ENCODE peak calls at places on chromosome 20, in five cellular contexts. H is heart left ventricle, S is A549, T is HCT116, F is stomach. D is an unnamed sample.
A peak's percentile ranks its signal among the peaks of the same experiment; 100 is the strongest.

GRCh38 chr20:54062812-54063280 is 7.5 kb downstream of the BCAS1 start:
- DNase-seq in F (no peak), T (peak; percentile 42), H (no peak), S (peak; percentile 62), D (no peak)

GRCh38 chr20:19070036-19070435 is 142.4 kb upstream of the SLC24A3 start:
- DNase-seq in H (no peak), F (no peak), S (no peak), T (no peak), D (no peak)

GRCh38 chr20:6993016-6993415 is 225.5 kb downstream of the BMP2 start:
- DNase-seq in H (no peak), S (no peak), T (no peak), F (no peak), D (no peak)

GRCh38 chr20:61453219-61453618 is 201.2 kb downstream of the CDH4 start:
- DNase-seq in H (no peak), F (no peak), S (no peak), T (no peak), D (no peak)

GRCh38 chr20:49594143-49594928 is 26.4 kb upstream of the PTGIS start:
- DNase-seq in H (peak; percentile 67), F (peak; percentile 77), S (no peak), T (no peak), D (peak; percentile 92)

GRCh38 chr20:44648068-44648467 is 3.4 kb downstream of the ADA start:
- DNase-seq in S (no peak), F (peak; percentile 82), H (no peak), T (no peak), D (no peak)

GRCh38 chr20:44805335-44805734 is 5.0 kb downstream of the RIMS4 start:
- DNase-seq in T (no peak), S (no peak), F (no peak), H (no peak), D (no peak)

GRCh38 chr20:22825546-22825945 is 209.6 kb upstream of the SSTR4 start:
- DNase-seq in T (no peak), H (no peak), F (no peak), S (no peak), D (no peak)

GRCh38 chr20:43446361-43446879 is 11.3 kb upstream of the SRSF6 start:
- DNase-seq in S (no peak), F (no peak), T (no peak), H (no peak), D (peak; percentile 76)

GRCh38 chr20:35216541-35216940 is 9.9 kb upstream of the MMP24 start:
- DNase-seq in F (no peak), S (no peak), H (no peak), T (no peak), D (no peak)

DNA sequence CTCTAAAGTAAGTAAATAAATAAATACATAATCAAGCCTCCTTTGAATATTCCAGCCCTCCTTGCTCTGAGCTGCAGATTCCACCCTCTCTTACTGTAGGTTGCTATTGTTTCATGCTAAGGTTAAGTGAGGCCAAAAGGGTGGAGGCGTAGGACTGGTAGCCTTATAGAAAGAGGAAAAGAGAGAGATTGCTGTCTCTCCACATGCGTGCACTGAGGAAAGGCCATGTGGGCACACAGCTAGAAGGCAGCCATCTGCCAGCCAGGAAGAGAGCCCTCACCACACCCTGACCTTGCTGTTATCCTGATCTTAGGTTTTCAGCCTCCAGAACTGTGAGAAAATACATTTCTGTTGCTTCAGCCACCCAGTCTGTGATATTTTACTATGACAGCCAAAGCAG is 87.4 kb upstream of the SHLD1 start:
- DNase-seq in T (no peak), S (no peak), F (no peak), H (no peak), D (no peak)
- TF ChIP-seq CTCF in T (no peak), S (no peak), F (no peak), H (no peak), D (no peak)

DNA sequence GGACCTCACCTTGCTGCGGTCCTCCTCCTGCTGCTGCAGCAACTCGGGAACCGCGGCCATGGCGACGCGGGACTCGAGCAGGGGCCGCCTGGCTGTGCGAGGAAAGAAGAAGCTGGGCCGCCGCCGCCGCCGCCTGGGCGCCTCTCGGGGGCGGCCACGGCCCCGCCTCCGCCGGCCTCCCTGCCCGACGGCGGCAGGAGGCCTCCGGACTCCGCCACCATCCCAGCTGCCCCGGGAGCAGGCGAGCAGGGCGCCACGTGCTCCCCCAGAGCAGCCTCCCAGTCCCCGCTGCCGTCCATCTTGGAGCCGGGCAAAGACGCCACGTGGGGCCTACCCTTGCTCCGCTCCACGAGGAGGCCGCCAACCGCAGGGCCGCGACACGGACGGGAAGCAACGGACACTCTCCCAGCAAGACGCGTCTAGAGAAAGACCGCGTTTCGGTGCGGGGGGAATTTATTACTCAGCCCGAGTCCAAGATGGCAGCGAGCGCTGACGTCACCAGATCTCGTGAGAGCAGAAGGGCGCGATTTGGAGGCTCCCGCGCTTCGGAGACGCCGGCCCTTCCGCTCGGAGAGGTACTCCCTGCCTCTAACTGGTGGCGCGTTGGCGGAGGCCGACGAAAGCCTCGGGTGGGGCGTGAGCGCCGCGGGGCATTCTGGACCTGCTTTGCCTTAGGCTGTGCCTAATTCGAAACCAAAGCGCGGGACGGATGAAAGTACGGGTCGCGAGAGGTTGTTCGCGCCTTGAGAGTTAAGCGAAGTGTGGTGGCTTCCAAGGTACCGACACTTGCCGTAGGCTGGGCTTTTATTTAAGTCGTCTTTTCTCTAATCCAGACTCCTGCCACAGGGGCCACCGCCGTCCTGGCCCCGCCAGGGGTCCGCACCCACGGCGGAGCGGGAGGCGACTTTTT is at the start of the genes MGME1 and SNX5:
- DNase-seq in T (peak; percentile 99), F (peak; percentile 99), H (peak; percentile 100), S (peak; percentile 98), D (peak; percentile 100)
- TF ChIP-seq POLR2A in T (peak; percentile 85), F (no peak), H (peak; percentile 54), S (peak; percentile 97), D (no peak)

DNA sequence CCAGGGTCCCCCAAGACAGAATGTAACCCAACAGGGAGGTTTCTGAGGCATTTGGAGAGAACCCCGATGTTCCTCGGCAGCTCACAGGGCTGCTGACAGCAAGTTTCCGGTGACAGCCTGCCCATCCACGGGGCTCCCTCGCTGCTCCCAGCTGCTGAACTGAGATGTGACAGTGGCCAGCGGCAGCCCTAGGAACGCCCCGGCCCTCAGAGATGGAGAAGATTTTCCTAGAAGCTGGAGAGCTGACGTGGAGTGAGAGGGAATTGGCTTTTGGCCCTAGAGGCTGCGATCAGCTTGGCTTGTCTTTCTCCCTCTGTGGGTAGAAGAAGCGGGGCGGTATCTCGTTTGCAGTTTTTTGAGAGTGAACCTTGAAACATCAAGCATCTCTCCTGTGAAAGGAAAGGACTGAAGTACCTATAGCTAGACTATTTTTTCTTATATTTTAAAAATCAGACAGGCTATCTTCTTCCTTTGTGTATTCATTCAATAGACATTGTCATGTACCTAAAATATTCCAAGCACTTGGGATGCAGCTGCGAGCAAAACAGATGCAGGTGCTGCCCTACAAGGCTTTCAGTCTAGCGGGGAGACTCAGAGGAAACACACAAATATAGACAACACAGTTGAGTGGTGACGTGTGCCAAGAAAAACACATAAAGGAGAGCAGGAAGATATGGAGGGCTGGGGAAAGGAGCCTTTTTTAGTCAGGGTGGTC is 28.4 kb upstream of the NFATC2 start:
- DNase-seq in S (no peak), T (no peak), F (no peak), H (peak; percentile 52), D (peak; percentile 43)
- H3K4me3 ChIP-seq in S (no peak overlapping the region), T (no peak overlapping the region), F (no peak overlapping the region), H (peak overlapping the region; percentile 20), D (no peak overlapping the region)

DNA sequence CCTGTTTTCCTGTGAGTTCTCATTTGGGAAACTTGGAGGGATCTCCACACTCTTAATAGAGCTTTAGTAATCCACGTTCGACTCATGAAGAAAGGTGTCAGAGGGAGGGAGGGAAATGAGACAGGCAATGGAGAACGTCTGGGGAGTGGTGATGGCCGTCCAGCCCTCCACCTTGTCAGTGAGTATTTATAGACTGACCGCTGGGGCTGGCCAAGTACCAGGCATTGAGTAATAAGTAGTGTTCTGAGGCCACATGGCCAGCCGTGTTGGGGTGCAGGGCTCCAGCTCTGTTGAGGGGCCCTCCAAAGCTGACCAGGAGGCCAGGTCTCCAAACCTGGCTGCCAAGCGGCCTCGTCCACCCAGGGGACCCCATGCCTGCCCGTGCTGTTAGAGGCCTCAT is 11.3 kb upstream of the DSN1 start:
- DNase-seq in T (no peak), S (no peak), F (no peak), H (peak; percentile 37), D (no peak)
- TF ChIP-seq CTCF in T (no peak), S (no peak), F (no peak), H (no peak), D (no peak)

GRCh38 chr20:37166867-37167266 is 12.3 kb upstream of the RPN2 start:
- DNase-seq in T (no peak), F (no peak), S (no peak), H (no peak), D (no peak)

DNA sequence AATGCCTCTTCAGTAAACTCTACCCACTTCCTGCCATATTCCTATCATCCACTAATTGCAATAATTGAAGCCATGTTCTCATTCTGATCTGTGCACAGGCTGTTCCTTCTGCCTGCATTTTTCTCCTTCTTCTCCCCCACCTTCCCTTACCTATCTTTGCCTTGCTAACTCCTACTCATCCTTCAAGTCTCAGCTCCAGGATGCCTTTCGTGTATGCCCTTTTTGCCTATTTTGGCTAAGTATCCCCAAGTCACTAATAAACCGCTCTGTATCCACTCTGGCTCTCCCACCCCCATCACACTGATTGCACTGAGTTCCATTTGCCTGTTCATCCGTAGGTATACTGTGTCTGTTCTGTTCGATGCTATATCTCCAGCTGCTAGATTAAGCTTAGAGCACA is 6.3 kb upstream of the RPN2 start:
- DNase-seq in H (no peak), S (no peak), F (no peak), T (no peak), D (no peak)
- TF ChIP-seq POLR2A in H (no peak), S (no peak), F (no peak), T (no peak), D (no peak)

DNA sequence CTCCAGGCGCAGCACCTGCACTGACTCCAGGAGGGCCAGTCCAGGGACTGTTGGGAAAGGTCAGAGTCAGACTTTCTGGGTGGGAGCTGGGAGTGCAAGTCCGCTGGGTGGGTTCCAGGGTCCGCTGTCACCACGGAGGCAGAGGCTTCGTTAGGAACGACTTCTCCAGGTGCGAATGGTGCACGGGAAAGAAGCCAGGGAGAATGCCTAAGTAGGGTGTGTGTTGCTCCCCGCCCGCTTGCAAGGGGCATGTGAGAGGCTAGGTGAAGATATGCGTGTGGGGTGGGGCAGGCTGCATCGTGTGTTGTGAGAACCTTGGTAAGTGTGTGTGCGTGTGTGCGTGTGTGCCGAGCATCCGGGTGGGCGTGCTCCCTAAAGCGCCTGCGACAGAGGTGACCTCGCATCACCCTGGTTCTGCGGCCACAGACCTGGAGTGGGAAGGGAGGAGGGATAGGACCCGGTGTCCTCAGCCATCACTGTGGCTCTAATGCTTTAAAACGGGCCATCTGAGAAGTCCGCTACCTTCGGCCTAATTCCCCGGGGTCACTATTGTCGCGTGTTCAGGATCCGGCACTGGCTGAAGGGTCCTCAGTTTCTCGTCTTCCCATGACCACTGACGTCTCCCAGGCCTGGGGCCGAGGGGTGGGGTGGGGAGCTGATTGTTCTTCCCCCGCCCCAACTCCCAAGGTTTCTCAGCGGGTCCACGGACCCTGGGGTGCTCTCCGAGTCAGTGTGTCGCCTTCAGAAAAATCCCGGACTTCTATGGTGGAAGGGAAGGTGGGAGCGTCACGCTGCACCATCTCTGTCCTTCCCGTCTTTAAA is 6.1 kb downstream of the SLC32A1 start:
- DNase-seq in H (no peak), F (no peak), S (no peak), T (no peak), D (no peak)
- H3K4me3 ChIP-seq in H (no peak overlapping the region), F (no peak overlapping the region), S (peak overlapping the region; percentile 57), T (peak overlapping the region; percentile 64), D (no peak overlapping the region)

DNA sequence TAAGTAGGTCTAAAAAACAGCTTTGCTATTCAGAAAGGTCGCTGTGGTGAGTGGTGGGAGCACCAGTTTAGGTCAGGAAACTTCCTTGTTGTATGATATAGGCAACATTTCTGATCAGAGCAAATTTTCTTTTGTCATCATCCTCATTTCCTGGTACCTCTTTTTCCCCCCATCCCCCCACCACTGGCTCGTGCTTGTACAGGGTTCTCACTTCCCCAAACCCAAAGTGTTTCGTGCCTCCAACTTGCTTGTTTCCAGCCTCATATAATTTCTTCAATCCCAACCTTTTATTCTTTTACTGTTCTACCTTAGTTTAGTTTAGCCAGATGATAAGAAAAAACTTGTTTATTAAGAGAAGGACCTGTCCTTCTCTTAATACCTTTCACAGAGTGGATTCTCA is 209.4 kb upstream of the JAG1 start:
- DNase-seq in H (no peak), T (no peak), F (no peak), S (no peak), D (no peak)
- TF ChIP-seq CTCF in H (no peak), T (no peak), F (no peak), S (no peak), D (no peak)

D was measured in lower leg skin.